ENCODE peak calls at places on chromosomes 12 and 14, in four cellular contexts. H is pancreas, B is WTC11, G is HepG2. C is an unnamed sample.

GRCh38 chr12:115752913-115753726 is 524.4 kb downstream of the MED13L start:
- DNase-seq in B (peak; percentile 17), G (peak; percentile 58), H (no peak), C (peak; percentile 38)

GRCh38 chr12:68572650-68573049 is 38.0 kb upstream of the RAP1B start:
- DNase-seq in H (no peak), G (no peak), B (no peak), C (no peak)

GRCh38 chr14:92362781-92363235 is 39.8 kb downstream of the SLC24A4 start:
- DNase-seq in H (no peak), B (no peak), G (no peak), C (no peak)

GRCh38 chr12:23350808-23351207 is 598.7 kb downstream of the SOX5 start:
- DNase-seq in B (no peak), H (no peak), G (no peak), C (no peak)

GRCh38 chr12:114933428-114934160 is 249.6 kb upstream of the TBX3 start:
- DNase-seq in G (peak; percentile 46), B (no peak), H (no peak), C (peak; percentile 43)

GRCh38 chr14:104554608-104555401 is 24.8 kb upstream of the C14orf180 start:
- DNase-seq in B (peak; percentile 6), G (no peak), H (peak; percentile 56), C (no peak)

GRCh38 chr12:13100882-13101769 is 2.3 kb downstream of the GSG1 start:
- DNase-seq in B (peak; percentile 87), H (peak; percentile 92), G (peak; percentile 47), C (peak; percentile 96)

GRCh38 chr14:96682401-96682800 is 114.8 kb upstream of the VRK1 start:
- DNase-seq in B (no peak), H (no peak), G (no peak), C (no peak)

GRCh38 chr12:47834199-47835016 is 14.7 kb upstream of the HDAC7 start:
- DNase-seq in B (no peak), H (no peak), G (no peak), C (no peak)

GRCh38 chr14:26597136-26598080 is at the start of gene NOVA1:
- DNase-seq in H (peak; percentile 75), B (peak; percentile 69), G (no peak), C (no peak)

GRCh38 chr14:88576222-88576621 is 13.4 kb downstream of the ZC3H14 start:
- DNase-seq in H (no peak), B (no peak), G (no peak), C (no peak)
- TF ChIP-seq CTCF in H (no peak), B (no peak), G (no peak), C (no peak)

DNA sequence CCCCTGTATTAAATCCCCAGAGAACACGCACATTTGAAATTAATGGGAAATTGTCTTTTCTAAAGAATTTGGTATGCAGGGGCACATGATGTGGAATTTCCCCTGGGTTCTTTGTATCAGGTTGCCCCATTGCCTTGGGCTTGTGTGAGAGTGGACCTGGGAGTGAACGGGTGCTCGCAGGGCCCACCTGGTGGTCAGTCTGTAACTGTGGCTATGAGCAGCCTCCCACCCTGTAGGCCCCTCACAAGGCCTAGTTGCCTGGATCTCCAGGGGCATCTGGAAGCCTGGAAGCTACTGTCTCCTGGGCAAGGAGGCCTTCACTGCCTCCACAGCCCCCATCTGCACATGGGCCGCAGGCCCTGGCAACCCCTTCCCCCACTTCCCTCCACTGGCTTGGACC is 96.7 kb downstream of the SLC25A47 start:
- DNase-seq in H (no peak), B (peak; percentile 41), G (peak; percentile 12), C (no peak)
- TF ChIP-seq CTCF in H (no peak), B (no peak), G (peak; percentile 56), C (no peak)

DNA sequence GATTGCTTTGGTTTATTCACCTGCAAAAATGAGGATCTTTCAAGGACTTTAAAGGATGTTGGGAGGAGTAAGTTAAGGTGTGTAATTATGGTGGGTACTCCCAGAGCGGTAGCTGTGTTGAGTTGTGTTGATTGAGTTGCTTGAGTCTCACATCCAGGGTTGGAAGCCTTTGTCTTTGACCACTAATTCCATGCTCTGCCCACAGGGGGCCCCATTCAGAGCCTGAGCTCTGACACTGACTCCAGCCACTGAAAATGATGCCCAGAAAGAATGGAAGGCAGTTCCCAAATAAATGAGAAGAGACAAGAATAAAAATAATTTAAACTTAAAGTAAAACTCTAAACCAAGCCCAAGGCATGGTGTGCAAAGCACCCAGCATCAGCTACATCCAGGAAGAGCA is 237.4 kb upstream of the PWP1 start:
- DNase-seq in B (peak; percentile 67), G (no peak), H (no peak), C (peak; percentile 12)
- TF ChIP-seq CTCF in B (no peak), G (peak; percentile 52), H (no peak), C (peak; percentile 28)

GRCh38 chr14:100140452-100141132 is 18.9 kb downstream of the DEGS2 start:
- DNase-seq in H (peak; percentile 55), G (peak; percentile 82), B (peak; percentile 74), C (peak; percentile 19)
- TF ChIP-seq CTCF in H (no peak), G (peak; percentile 81), B (peak; percentile 14), C (no peak)

GRCh38 chr12:33432992-33433391 is 6.6 kb downstream of the SYT10 start:
- DNase-seq in H (no peak), G (no peak), B (no peak), C (no peak)

GRCh38 chr12:33431648-33432047 is 8.0 kb downstream of the SYT10 start:
- DNase-seq in B (no peak), G (no peak), H (no peak), C (no peak)

GRCh38 chr12:33429468-33429867 is 10.2 kb downstream of the SYT10 start:
- DNase-seq in B (no peak), G (no peak), H (no peak), C (no peak)

GRCh38 chr12:33423706-33424105 is 15.9 kb downstream of the SYT10 start:
- DNase-seq in H (no peak), B (no peak), G (no peak), C (no peak)

GRCh38 chr12:33427071-33427470 is 12.5 kb downstream of the SYT10 start:
- DNase-seq in B (peak; percentile 19), G (peak; percentile 18), H (no peak), C (peak; percentile 40)
- TF ChIP-seq CTCF in B (peak; percentile 31), G (peak; percentile 23), H (no peak), C (peak; percentile 25)

GRCh38 chr14:59424707-59425106 is 40.5 kb downstream of the GPR135 start:
- DNase-seq in G (no peak), H (no peak), B (no peak), C (no peak)

GRCh38 chr14:59419383-59419782 is 45.8 kb downstream of the GPR135 start:
- DNase-seq in B (no peak), G (no peak), H (no peak), C (no peak)

GRCh38 chr14:59417301-59417700 is 47.9 kb downstream of the GPR135 start:
- DNase-seq in B (no peak), H (no peak), G (no peak), C (no peak)

GRCh38 chr14:59425322-59425945 is 39.7 kb downstream of the GPR135 start:
- DNase-seq in G (no peak), B (no peak), H (no peak), C (no peak)

GRCh38 chr14:59422069-59422881 is 42.9 kb downstream of the GPR135 start:
- DNase-seq in B (no peak), H (no peak), G (no peak), C (no peak)
- TF ChIP-seq CTCF in B (no peak), H (no peak), G (peak; percentile 48), C (no peak)

C was measured in Caco-2.